ENCODE peak calls at places on chromosome 1, in eight cellular contexts. M is upper lobe of right lung, P is H1, A is Peyer's patch, J is brain microvascular endothelial cell, B is fibroblast of pulmonary artery, O is pulmonary artery endothelial cell, Q is cardiac muscle cell. R is an unnamed sample.

GRCh38 chr1:51101976-51102375 is at the start of gene C1orf185:
- DNase-seq in O (no peak), Q (no peak), P (no peak), A (no peak), B (no peak), J (no peak), M (no peak), R (no peak)

GRCh38 chr1:15322648-15323350 is 75.8 kb downstream of the FHAD1 start:
- DNase-seq in M (peak), B (no peak), A (peak), J (no peak), O (no peak), P (no peak), Q (no peak), R (no peak)

GRCh38 chr1:243264718-243265117 is 8.9 kb downstream of the SDCCAG8 start:
- DNase-seq in A (no peak), O (peak), J (peak), Q (no peak), P (no peak), B (peak), M (no peak), R (no peak)

GRCh38 chr1:37452416-37452815 is 22.0 kb upstream of the ZC3H12A start:
- DNase-seq in A (no peak), B (no peak), P (no peak), M (no peak), O (no peak), J (no peak), Q (no peak), R (no peak)

GRCh38 chr1:235078927-235079381 is 49.7 kb downstream of the TOMM20 start:
- DNase-seq in B (no peak), O (no peak), Q (no peak), J (no peak), M (no peak), A (no peak), P (no peak), R (peak)

GRCh38 chr1:59521456-59521855 is 224.6 kb downstream of the FGGY start:
- DNase-seq in J (peak), M (no peak), Q (no peak), P (no peak), A (no peak), B (no peak), O (no peak), R (no peak)

GRCh38 chr1:231159202-231159962 is 2.5 kb upstream of the TRIM67 start:
- DNase-seq in B (no peak), O (no peak), A (no peak), Q (no peak), J (no peak), M (no peak), P (no peak), R (no peak)

GRCh38 chr1:98704474-98704873 is 43.0 kb downstream of the SNX7 start:
- DNase-seq in O (no peak), J (peak), P (no peak), Q (no peak), M (no peak), B (peak), A (no peak), R (peak)

GRCh38 chr1:240170245-240170644 is 78.6 kb downstream of the FMN2 start:
- DNase-seq in A (no peak), M (no peak), J (no peak), O (no peak), P (no peak), Q (no peak), B (no peak), R (no peak)

GRCh38 chr1:22562584-22563551 is at the start of gene EPHA8:
- DNase-seq in M (no peak), A (no peak), J (no peak), P (no peak), O (no peak), B (no peak), Q (peak), R (no peak)

GRCh38 chr1:213008564-213008963 is 7.1 kb downstream of the ANGEL2 start:
- DNase-seq in P (no peak), J (no peak), M (no peak), B (no peak), O (no peak), A (no peak), Q (no peak), R (no peak)

GRCh38 chr1:211697356-211697755 is 21.9 kb upstream of the NEK2 start:
- DNase-seq in O (no peak), J (no peak), M (no peak), B (no peak), Q (no peak), A (no peak), P (no peak), R (no peak)

GRCh38 chr1:50080904-50081586 is 27.7 kb upstream of the ELAVL4 start:
- DNase-seq in J (no peak), O (no peak), A (no peak), Q (no peak), P (peak), M (no peak), B (no peak), R (no peak)

GRCh38 chr1:81920245-81920740 is 119.6 kb downstream of the ADGRL2 start:
- DNase-seq in J (peak), P (peak), Q (peak), B (peak), M (no peak), A (no peak), O (no peak), R (peak)

GRCh38 chr1:94230920-94231319 is 6.5 kb downstream of the ARHGAP29 start:
- DNase-seq in A (no peak), M (no peak), J (no peak), B (no peak), O (no peak), P (no peak), Q (no peak), R (no peak)

GRCh38 chr1:171792656-171793055 is 11.2 kb downstream of the METTL13 start:
- DNase-seq in M (no peak), O (no peak), J (no peak), A (no peak), B (no peak), Q (no peak), P (no peak), R (no peak)

GRCh38 chr1:92957020-92957734 is 4.1 kb downstream of the DIPK1A start:
- DNase-seq in M (no peak), O (no peak), P (no peak), J (no peak), A (no peak), Q (no peak), B (no peak), R (no peak)

GRCh38 chr1:185514296-185514695 is 197.3 kb upstream of the IVNS1ABP start:
- DNase-seq in P (no peak), M (no peak), A (no peak), O (no peak), B (no peak), Q (no peak), J (no peak), R (no peak)